ENCODE peak calls at places on chromosomes 1 and 21, in five cellular contexts. S is stomach, W is uterus, Y is transverse colon, C is heart left ventricle. Q is an unnamed sample.

GRCh38 chr1:109917429-109918076 is 6.9 kb downstream of the CSF1 start:
- DNase-seq in S (no peak), W (no peak), Y (no peak), C (no peak), Q (no peak)

GRCh38 chr1:100928128-100928527 is 32.2 kb downstream of the SLC30A7 start:
- DNase-seq in S (no peak), W (no peak), Y (no peak), C (no peak), Q (no peak)

GRCh38 chr1:54887665-54888071 is 673 bp upstream of the DHCR24 start:
- DNase-seq in S (peak; percentile 47), W (no peak), Y (no peak), C (no peak), Q (no peak)

GRCh38 chr1:222852326-222852725 is 37.5 kb downstream of the DISP1 start:
- DNase-seq in S (no peak), W (no peak), Y (no peak), C (no peak), Q (no peak)

GRCh38 chr1:181038399-181038873 is 4.7 kb downstream of the MR1 start:
- DNase-seq in S (peak; percentile 55), W (peak; percentile 47), Y (peak; percentile 57), C (peak; percentile 57), Q (no peak)

GRCh38 chr1:41939194-41939593 is 20.5 kb upstream of the HIVEP3 start:
- DNase-seq in S (no peak), W (no peak), Y (no peak), C (no peak), Q (no peak)

GRCh38 chr21:35050348-35051286 is 1.5 kb upstream of the RUNX1 start:
- DNase-seq in S (no peak), W (no peak), Y (no peak), C (no peak), Q (no peak)

GRCh38 chr1:206895837-206896242 is 1.4 kb upstream of the IL24 start:
- DNase-seq in S (peak; percentile 44), W (no peak), Y (no peak), C (no peak), Q (no peak)

GRCh38 chr1:44030606-44031050 is 634 bp downstream of the SLC6A9 start:
- DNase-seq in S (no peak), W (peak; percentile 45), Y (no peak), C (peak; percentile 40), Q (no peak)

GRCh38 chr1:51423098-51423821 is 92.9 kb upstream of the TTC39A start:
- DNase-seq in S (no peak), W (no peak), Y (no peak), C (no peak), Q (no peak)

GRCh38 chr1:25184011-25184762 is 48.1 kb downstream of the SYF2 start:
- DNase-seq in S (peak; percentile 20), W (no peak), Y (no peak), C (no peak), Q (peak; percentile 39)

GRCh38 chr1:105462308-105462707 is 1594.2 kb upstream of the PRMT6 start:
- DNase-seq in S (no peak), W (no peak), Y (no peak), C (no peak), Q (no peak)

GRCh38 chr1:1264868-1265272 is 8.8 kb downstream of the UBE2J2 start:
- DNase-seq in S (no peak), W (no peak), Y (no peak), C (no peak), Q (no peak)

GRCh38 chr1:53130878-53131589 is 11.4 kb downstream of the SLC1A7 start:
- DNase-seq in S (no peak), W (peak; percentile 56), Y (no peak), C (no peak), Q (no peak)

GRCh38 chr1:168236836-168237611 is 11.2 kb downstream of the SFT2D2 start:
- DNase-seq in S (no peak), W (no peak), Y (no peak), C (no peak), Q (no peak)

GRCh38 chr1:172790245-172790644 is 131.3 kb downstream of the FASLG start:
- DNase-seq in S (no peak), W (no peak), Y (no peak), C (no peak), Q (no peak)

GRCh38 chr1:92484472-92485373 is 2.0 kb downstream of the GFI1 start:
- DNase-seq in S (peak; percentile 48), W (no peak), Y (peak; percentile 69), C (no peak), Q (no peak)

GRCh38 chr1:99737016-99737415 is 29.4 kb downstream of the FRRS1 start:
- DNase-seq in S (no peak), W (peak; percentile 28), Y (peak; percentile 26), C (no peak), Q (no peak)

GRCh38 chr1:157584503-157584902 is 13.4 kb downstream of the FCRL4 start:
- DNase-seq in S (no peak), W (no peak), Y (no peak), C (no peak), Q (no peak)

GRCh38 chr1:17919525-17920439 is 164.6 kb downstream of the ACTL8 start:
- DNase-seq in S (peak; percentile 26), W (no peak), Y (no peak), C (no peak), Q (no peak)

GRCh38 chr1:225840223-225840610 is 30.3 kb downstream of the EPHX1 start:
- DNase-seq in S (no peak), W (no peak), Y (no peak), C (no peak), Q (no peak)

GRCh38 chr1:43566382-43567035 is 35.8 kb downstream of the PTPRF start:
- DNase-seq in S (no peak), W (no peak), Y (no peak), C (no peak), Q (no peak)

GRCh38 chr1:38964140-38964548 is 22.5 kb upstream of the RHBDL2 start:
- DNase-seq in S (no peak), W (no peak), Y (no peak), C (no peak), Q (no peak)

GRCh38 chr1:65176571-65176970 is 28.6 kb downstream of the AK4 start:
- DNase-seq in S (no peak), W (no peak), Y (no peak), C (no peak), Q (no peak)

GRCh38 chr1:14111121-14111520 is 411.1 kb downstream of the PRDM2 start:
- DNase-seq in S (no peak), W (no peak), Y (no peak), C (no peak), Q (no peak)

GRCh38 chr1:107695341-107695740 is 269.6 kb downstream of the VAV3 start:
- DNase-seq in S (no peak), W (no peak), Y (no peak), C (no peak), Q (no peak)

GRCh38 chr1:200179126-200179780 is 151.7 kb downstream of the NR5A2 start:
- DNase-seq in S (no peak), W (no peak), Y (no peak), C (no peak), Q (no peak)

GRCh38 chr1:119006406-119007279 is 18.5 kb upstream of the TBX15 start:
- DNase-seq in S (no peak), W (no peak), Y (no peak), C (no peak), Q (peak; percentile 81)

GRCh38 chr1:30765610-30766434 is 8.2 kb upstream of the LAPTM5 start:
- DNase-seq in S (no peak), W (no peak), Y (no peak), C (no peak), Q (no peak)
- TF ChIP-seq POLR2A in S (no peak), W (no peak), Y (no peak), C (no peak), Q (no peak)

DNA sequence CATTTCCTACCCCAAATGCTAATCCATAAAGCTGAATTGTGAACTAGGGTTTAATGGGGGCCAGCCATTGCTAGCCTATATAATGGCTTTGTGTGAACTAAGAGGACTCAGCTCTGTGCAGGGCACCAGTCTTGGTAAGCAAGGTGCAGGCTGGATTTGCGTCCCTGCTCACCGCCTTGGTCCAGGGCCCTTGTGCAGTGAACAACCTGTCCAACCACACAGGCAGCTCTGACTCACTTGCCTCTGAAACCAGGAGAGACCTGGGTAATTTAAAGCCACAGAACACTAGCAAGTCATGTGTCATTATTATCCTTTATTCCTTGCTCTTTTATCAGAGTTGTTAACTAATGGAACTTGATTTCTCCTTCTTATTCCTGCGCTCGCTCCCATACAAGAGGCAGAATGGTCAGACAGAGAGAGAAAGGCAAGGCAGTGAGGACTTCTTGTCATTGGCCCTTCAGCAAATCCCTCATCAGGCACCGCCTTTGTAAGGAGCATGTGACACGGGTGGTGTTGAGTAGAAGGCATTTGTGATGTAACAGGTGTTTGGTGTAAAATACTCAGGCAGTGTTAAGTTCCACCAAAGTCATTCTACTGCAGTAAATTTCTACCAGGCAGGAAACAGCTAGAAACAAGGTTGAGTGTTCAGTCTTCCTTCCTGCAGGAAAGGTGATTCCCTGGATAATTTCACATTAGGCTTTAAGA is 67.3 kb upstream of the OLIG2 start:
- DNase-seq in S (no peak), W (no peak), Y (no peak), C (no peak), Q (no peak)
- TF ChIP-seq CTCF in S (no peak), W (no peak), Y (no peak), C (no peak), Q (no peak)

GRCh38 chr21:19010996-19011395 is 607.4 kb upstream of the TMPRSS15 start:
- DNase-seq in S (no peak), W (no peak), Y (no peak), C (no peak), Q (no peak)

GRCh38 chr21:19011448-19011847 is 607.9 kb upstream of the TMPRSS15 start:
- DNase-seq in S (no peak), W (no peak), Y (no peak), C (no peak), Q (no peak)
- TF ChIP-seq POLR2A in S (no peak), W (no peak), Y (no peak), C (no peak), Q (no peak)

GRCh38 chr1:21068937-21069336 is 107.8 kb downstream of the EIF4G3 start:
- DNase-seq in S (no peak), W (no peak), Y (no peak), C (no peak), Q (no peak)

GRCh38 chr1:21077085-21077484 is 99.6 kb downstream of the EIF4G3 start:
- DNase-seq in S (no peak), W (no peak), Y (no peak), C (peak; percentile 35), Q (no peak)

GRCh38 chr1:21069549-21069948 is 107.1 kb downstream of the EIF4G3 start:
- DNase-seq in S (no peak), W (no peak), Y (no peak), C (no peak), Q (no peak)

GRCh38 chr1:21067551-21068227 is 109.0 kb downstream of the EIF4G3 start:
- DNase-seq in S (no peak), W (no peak), Y (no peak), C (no peak), Q (no peak)

GRCh38 chr1:21072721-21073120 is 104.0 kb downstream of the EIF4G3 start:
- DNase-seq in S (no peak), W (no peak), Y (no peak), C (no peak), Q (no peak)
- TF ChIP-seq CTCF in S (no peak), W (no peak), Y (no peak), C (no peak), Q (no peak)

GRCh38 chr1:247331172-247331525 is 518 bp downstream of the ZNF496 start:
- DNase-seq in S (peak; percentile 79), W (peak; percentile 82), Y (peak; percentile 87), C (peak; percentile 85), Q (peak; percentile 94)
- TF ChIP-seq POLR2A in S (no peak), W (peak; percentile 67), Y (peak; percentile 82), C (no peak), Q (no peak)

Q was measured in lower leg skin.